ENCODE peak calls at places on chromosome 7, in four cellular contexts. R, U, J and M are unnamed samples.
A peak's percentile ranks its signal among the peaks of the same experiment; 100 is the strongest.

GRCh38 chr7:67022501-67022900 is 25.9 kb downstream of the TYW1 start:
- DNase-seq in R (no peak), U (no peak), J (no peak), M (no peak)

GRCh38 chr7:26409636-26410035 is 118.0 kb downstream of the SNX10 start:
- DNase-seq in R (no peak), U (no peak), J (no peak), M (no peak)

GRCh38 chr7:80902035-80902434 is 16.8 kb downstream of the SEMA3C start:
- DNase-seq in R (no peak), U (no peak), J (no peak), M (no peak)

GRCh38 chr7:132275384-132275783 is 300.9 kb downstream of the PLXNA4 start:
- DNase-seq in R (no peak), U (no peak), J (no peak), M (no peak)

GRCh38 chr7:98366562-98366938 is 34.3 kb downstream of the BAIAP2L1 start:
- DNase-seq in R (no peak), U (no peak), J (no peak), M (no peak)

GRCh38 chr7:151700621-151701185 is 176.2 kb downstream of the PRKAG2 start:
- DNase-seq in R (no peak), U (peak; percentile 42), J (no peak), M (no peak)

GRCh38 chr7:45622058-45622457 is 47.9 kb downstream of the ADCY1 start:
- DNase-seq in R (no peak), U (no peak), J (no peak), M (no peak)

GRCh38 chr7:76430836-76431235 is 6.1 kb downstream of the ZP3 start:
- DNase-seq in R (no peak), U (no peak), J (no peak), M (no peak)

GRCh38 chr7:69246758-69247157 is 351.5 kb upstream of the AUTS2 start:
- DNase-seq in R (peak; percentile 10), U (no peak), J (peak; percentile 71), M (no peak)

GRCh38 chr7:16356241-16356958 is 64.9 kb downstream of the CRPPA start:
- DNase-seq in R (no peak), U (peak; percentile 41), J (no peak), M (no peak)

GRCh38 chr7:36686499-36686898 is 37.8 kb downstream of the AOAH start:
- DNase-seq in R (no peak), U (no peak), J (no peak), M (no peak)

GRCh38 chr7:93890464-93891068 is at the start of gene TFPI2:
- DNase-seq in R (peak; percentile 14), U (peak; percentile 49), J (peak; percentile 69), M (no peak)

GRCh38 chr7:14095233-14095950 is 105.9 kb upstream of the ETV1 start:
- DNase-seq in R (no peak), U (no peak), J (no peak), M (no peak)

GRCh38 chr7:3533040-3533439 is 232.0 kb downstream of the SDK1 start:
- DNase-seq in R (no peak), U (no peak), J (no peak), M (no peak)

GRCh38 chr7:24381919-24382505 is 98.0 kb downstream of the NPY start:
- DNase-seq in R (no peak), U (peak; percentile 27), J (no peak), M (no peak)

GRCh38 chr7:32154797-32155196 is 84.6 kb upstream of the PDE1C start:
- DNase-seq in R (no peak), U (peak; percentile 31), J (no peak), M (no peak)

GRCh38 chr7:250523-250922 is 39.4 kb upstream of the FOXL3 start:
- DNase-seq in R (no peak), U (no peak), J (no peak), M (no peak)

GRCh38 chr7:43112941-43113621 is 634 bp downstream of the HECW1 start:
- DNase-seq in R (no peak), U (peak; percentile 63), J (peak; percentile 64), M (no peak)

GRCh38 chr7:42144253-42145002 is 92.6 kb downstream of the GLI3 start:
- DNase-seq in R (no peak), U (peak; percentile 63), J (no peak), M (no peak)

GRCh38 chr7:101984997-101985645 is 167.7 kb downstream of the CUX1 start:
- DNase-seq in R (no peak), U (no peak), J (no peak), M (no peak)

GRCh38 chr7:98303176-98303865 is 21.8 kb downstream of the BRI3 start:
- DNase-seq in R (no peak), U (no peak), J (no peak), M (no peak)

GRCh38 chr7:87702326-87702725 is 74.1 kb downstream of the RUNDC3B start:
- DNase-seq in R (no peak), U (no peak), J (no peak), M (no peak)

GRCh38 chr7:5345171-5345570 is 62.4 kb downstream of the SLC29A4 start:
- DNase-seq in R (no peak), U (no peak), J (no peak), M (no peak)

GRCh38 chr7:5344342-5344741 is 61.6 kb downstream of the SLC29A4 start:
- DNase-seq in R (no peak), U (no peak), J (no peak), M (no peak)

GRCh38 chr7:5348134-5349004 is 65.6 kb downstream of the SLC29A4 start:
- DNase-seq in R (no peak), U (no peak), J (no peak), M (no peak)

GRCh38 chr7:5343893-5344292 is 61.1 kb downstream of the SLC29A4 start:
- DNase-seq in R (no peak), U (no peak), J (no peak), M (no peak)

DNA sequence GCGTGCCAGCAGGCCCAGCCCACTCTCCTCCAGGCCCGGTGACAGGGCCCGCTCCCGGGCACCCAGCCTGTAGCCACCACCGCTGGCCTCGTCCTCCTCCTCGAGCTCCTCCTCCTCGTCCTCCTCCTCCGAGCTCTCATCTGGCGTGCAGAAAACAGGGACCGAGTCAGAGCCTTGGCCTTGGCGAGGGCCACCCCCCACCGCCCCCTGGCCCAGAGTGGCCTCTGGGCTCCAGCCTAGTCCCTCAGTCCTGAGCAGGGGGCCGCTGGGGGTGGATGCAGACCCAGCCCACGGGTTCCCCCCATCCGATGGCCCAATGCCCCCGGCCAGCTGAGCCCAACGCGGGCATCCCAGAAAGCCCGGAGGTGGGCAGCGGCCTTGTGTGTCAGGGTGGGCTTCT is 62.9 kb downstream of the SLC29A4 start:
- DNase-seq in R (no peak), U (no peak), J (no peak), M (no peak)
- H3K9me3 ChIP-seq in R (no peaks in the 10 kb centered on the region), U (no peaks in the 10 kb centered on the region), J (peaks cover 9% of the 10 kb centered on the region), M (peaks cover 3% of the 10 kb centered on the region)

GRCh38 chr7:28725045-28725630 is 233.0 kb downstream of the TRIL start:
- DNase-seq in R (no peak), U (no peak), J (no peak), M (no peak)

GRCh38 chr7:28724563-28724962 is 233.6 kb downstream of the TRIL start:
- DNase-seq in R (no peak), U (no peak), J (no peak), M (no peak)

GRCh38 chr7:28725911-28726310 is 232.2 kb downstream of the TRIL start:
- DNase-seq in R (no peak), U (no peak), J (no peak), M (no peak)

GRCh38 chr7:28722684-28723083 is 235.4 kb downstream of the TRIL start:
- DNase-seq in R (no peak), U (no peak), J (no peak), M (no peak)

DNA sequence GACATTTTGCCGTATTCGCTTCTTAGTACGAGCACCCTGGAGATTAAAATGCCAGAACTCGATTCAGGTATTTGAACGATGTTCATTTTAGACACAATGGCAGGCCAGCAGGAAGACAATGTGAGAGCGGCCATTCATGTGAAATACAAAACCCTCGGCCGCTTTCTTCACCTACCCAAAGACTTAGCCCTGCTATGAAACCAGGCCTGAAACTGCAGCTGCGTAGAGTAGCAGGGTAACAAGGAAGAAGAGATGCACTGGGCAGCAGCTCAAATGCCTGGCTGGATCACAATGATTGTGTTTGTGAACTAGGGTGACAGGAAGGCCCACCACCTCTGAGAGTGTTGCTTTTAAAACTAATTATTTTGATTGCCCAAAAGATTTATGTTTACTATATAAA is 234.8 kb downstream of the TRIL start:
- DNase-seq in R (no peak), U (no peak), J (no peak), M (no peak)
- H3K4me3 ChIP-seq in R (no peak overlapping the region), U (no peak overlapping the region), J (no peak overlapping the region), M (no peak overlapping the region)

GRCh38 chr7:12884856-12885440 is 197.5 kb downstream of the ARL4A start:
- DNase-seq in R (no peak), U (peak; percentile 20), J (no peak), M (no peak)

GRCh38 chr7:12893292-12893691 is 205.9 kb downstream of the ARL4A start:
- DNase-seq in R (no peak), U (no peak), J (no peak), M (no peak)

GRCh38 chr7:12890586-12890985 is 203.2 kb downstream of the ARL4A start:
- DNase-seq in R (no peak), U (no peak), J (no peak), M (no peak)

GRCh38 chr7:12888727-12889126 is 201.3 kb downstream of the ARL4A start:
- DNase-seq in R (no peak), U (peak; percentile 68), J (no peak), M (no peak)

DNA sequence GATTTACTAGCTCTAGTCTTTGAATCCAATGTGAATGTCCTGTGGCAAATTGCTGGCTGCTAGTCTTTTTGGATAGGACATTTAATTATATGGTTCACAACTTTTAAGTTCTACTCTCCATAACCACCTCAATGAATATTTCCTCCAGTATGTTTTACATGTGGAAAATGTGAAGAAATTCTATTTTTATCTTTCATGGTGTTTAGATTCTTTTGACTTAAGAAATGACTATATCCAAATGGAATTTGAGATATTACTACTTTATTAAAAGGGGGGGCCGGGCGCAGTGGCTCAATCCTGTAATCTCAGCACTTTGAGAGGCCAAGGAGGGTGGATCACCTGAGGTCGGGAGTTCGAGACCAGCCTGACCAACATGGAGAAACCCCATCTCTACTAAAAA is 202.0 kb downstream of the ARL4A start:
- DNase-seq in R (no peak), U (peak; percentile 21), J (no peak), M (no peak)
- H3K27ac ChIP-seq in R (no peak overlapping the region), U (no peak overlapping the region), J (no peak overlapping the region), M (no peak overlapping the region)

DNA sequence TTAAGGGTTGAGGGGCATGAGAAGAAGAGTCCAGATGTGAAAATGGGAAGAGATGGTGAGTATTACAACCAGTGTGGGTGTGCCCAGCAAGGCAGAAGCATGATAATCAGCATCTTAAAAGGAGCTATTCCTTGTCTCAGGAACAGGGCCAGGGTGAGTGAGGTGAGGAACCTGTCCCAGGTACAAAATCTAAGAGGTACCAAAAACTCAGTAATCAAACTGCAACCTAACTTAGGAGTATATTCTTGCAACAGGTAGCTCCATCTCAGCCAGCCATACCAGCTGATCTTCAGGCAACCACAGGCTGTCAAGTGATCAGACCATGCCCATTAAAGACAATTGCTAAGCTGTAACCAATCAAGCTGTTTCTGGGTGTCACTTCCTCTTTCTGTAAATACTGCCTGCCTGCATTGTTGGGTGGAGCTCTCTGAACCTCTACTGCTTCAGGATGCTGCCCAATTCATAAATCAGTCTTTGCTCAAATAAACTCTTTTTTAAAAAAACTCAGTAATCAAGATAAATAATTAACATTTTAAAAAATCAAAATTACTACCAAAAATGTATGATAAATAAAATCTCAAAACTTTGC is 7.4 kb downstream of the KEL start:
- DNase-seq in R (no peak), U (no peak), J (no peak), M (no peak)
- H3K9me3 ChIP-seq in R (no peaks in the 10 kb centered on the region), U (no peaks in the 10 kb centered on the region), J (no peaks in the 10 kb centered on the region), M (no peaks in the 10 kb centered on the region)